ENCODE peak calls at places on chromosomes 13 and 19, in nine cellular contexts. V, H, F, J, Z, E, A, G and D are unnamed samples.

GRCh38 chr19:47853003-47853402 is 6.0 kb upstream of the TPRX2 start:
- DNase-seq in H (no peak), G (no peak), Z (no peak), J (no peak), A (no peak), V (no peak), E (no peak), F (no peak), D (no peak)

GRCh38 chr13:73224708-73225107 is 165.9 kb downstream of the KLF5 start:
- DNase-seq in G (peak), H (no peak), Z (peak), A (no peak), E (no peak), V (no peak), J (no peak), F (no peak), D (no peak)

GRCh38 chr19:7605490-7606222 is 10.0 kb downstream of the CAMSAP3 start:
- DNase-seq in A (no peak), V (no peak), Z (peak), F (no peak), G (no peak), E (no peak), H (no peak), J (no peak), D (peak)

GRCh38 chr19:11382898-11383705 is 1.0 kb downstream of the EPOR start:
- DNase-seq in H (no peak), E (no peak), V (peak), J (peak), Z (no peak), A (no peak), F (no peak), G (no peak), D (peak)

GRCh38 chr13:95234242-95234641 is 67.0 kb downstream of the ABCC4 start:
- DNase-seq in F (no peak), A (no peak), V (no peak), H (no peak), G (no peak), E (no peak), Z (no peak), J (no peak), D (no peak)

GRCh38 chr13:49538404-49538803 is 42.7 kb downstream of the PHF11 start:
- DNase-seq in E (no peak), Z (no peak), G (no peak), A (no peak), F (no peak), H (no peak), V (no peak), J (no peak), D (no peak)

GRCh38 chr19:55691561-55692481 is 16.8 kb downstream of the EPN1 start:
- DNase-seq in H (no peak), J (no peak), V (peak), F (no peak), G (no peak), A (no peak), Z (no peak), E (no peak), D (no peak)

GRCh38 chr13:94344126-94344863 is 135.2 kb downstream of the DCT start:
- DNase-seq in Z (peak), A (no peak), G (peak), F (peak), E (no peak), J (no peak), V (no peak), H (no peak), D (no peak)

GRCh38 chr13:25463496-25463895 is 91.7 kb downstream of the ATP8A2 start:
- DNase-seq in Z (no peak), J (no peak), A (no peak), E (no peak), V (no peak), H (no peak), G (peak), F (no peak), D (peak)

GRCh38 chr13:111922086-111922485 is 144.9 kb upstream of the SOX1 start:
- DNase-seq in J (no peak), Z (no peak), V (no peak), G (no peak), H (no peak), E (no peak), A (no peak), F (no peak), D (no peak)

GRCh38 chr13:82165396-82166174 is 1716.7 kb downstream of the SLITRK1 start:
- DNase-seq in J (no peak), G (no peak), A (no peak), V (no peak), F (no peak), Z (no peak), E (no peak), H (peak), D (no peak)

GRCh38 chr19:48025480-48025879 is 18.4 kb downstream of the CABP5 start:
- DNase-seq in J (no peak), E (no peak), Z (no peak), V (no peak), H (no peak), F (no peak), A (no peak), G (no peak), D (no peak)

GRCh38 chr13:58977085-58977484 is 1186.6 kb downstream of the DIAPH3 start:
- DNase-seq in G (no peak), F (no peak), V (no peak), A (no peak), Z (no peak), J (no peak), E (no peak), H (no peak), D (no peak)

GRCh38 chr19:39405261-39405912 is 1.3 kb upstream of the ZFP36 start:
- DNase-seq in E (no peak), J (no peak), V (no peak), H (no peak), F (no peak), A (no peak), Z (no peak), G (no peak), D (no peak)

GRCh38 chr13:75803982-75804381 is 167.9 kb downstream of the LMO7 start:
- DNase-seq in H (no peak), J (no peak), E (no peak), Z (no peak), G (no peak), F (no peak), V (no peak), A (no peak), D (no peak)

GRCh38 chr19:410243-410781 is 1.4 kb upstream of the C2CD4C start:
- DNase-seq in G (no peak), E (no peak), Z (no peak), V (no peak), A (no peak), H (no peak), F (no peak), J (no peak), D (no peak)

GRCh38 chr13:98556968-98557591 is 19.8 kb downstream of the STK24 start:
- DNase-seq in G (peak), J (no peak), E (no peak), A (no peak), F (no peak), Z (no peak), V (no peak), H (no peak), D (peak)

GRCh38 chr13:33126909-33127607 is 110.8 kb downstream of the KL start:
- DNase-seq in J (no peak), H (peak), E (no peak), F (no peak), G (peak), Z (peak), A (peak), V (peak), D (peak)

GRCh38 chr19:18266863-18267686 is 7.2 kb downstream of the IQCN start:
- DNase-seq in H (no peak), E (no peak), V (no peak), J (no peak), Z (no peak), F (no peak), A (no peak), G (no peak), D (no peak)

GRCh38 chr19:42166336-42166735 is 34.1 kb upstream of the POU2F2 start:
- DNase-seq in F (no peak), V (no peak), J (no peak), A (no peak), Z (no peak), E (no peak), G (no peak), H (no peak), D (no peak)

GRCh38 chr13:83666126-83666525 is 216.1 kb downstream of the SLITRK1 start:
- DNase-seq in E (no peak), Z (peak), A (no peak), J (no peak), G (peak), V (no peak), F (no peak), H (no peak), D (peak)